ENCODE peak calls at places on chromosomes 16 and 17, in five cellular contexts. One of them, this sample, is unnamed.

GRCh38 chr16:65524997-65525396 is 403.1 kb upstream of the CDH11 start:
- DNase-seq in Daoy: peak; percentile 94
- DNase-seq in HT1080: peak; percentile 32
- DNase-seq in Right ventricle myocardium inferior: no peak
- DNase-seq in NCI-H510A treated with DMSO at 0.1 percent for 48 hours: no peak
- DNase-seq in this sample: no peak

GRCh38 chr17:46044286-46044928 is 45.4 kb downstream of the STH start:
- DNase-seq in Right ventricle myocardium inferior: no peak
- DNase-seq in Daoy: peak; percentile 69
- DNase-seq in NCI-H510A treated with DMSO at 0.1 percent for 48 hours: peak; percentile 78
- DNase-seq in HT1080: peak; percentile 84
- DNase-seq in this sample: peak; percentile 92

GRCh38 chr17:72618018-72618509 is 474.4 kb downstream of the SLC39A11 start:
- DNase-seq in HT1080: no peak
- DNase-seq in NCI-H510A treated with DMSO at 0.1 percent for 48 hours: peak; percentile 79
- DNase-seq in Daoy: no peak
- DNase-seq in Right ventricle myocardium inferior: no peak
- DNase-seq in this sample: peak; percentile 47

GRCh38 chr16:53094013-53094630 is 39.3 kb downstream of the CHD9 start:
- DNase-seq in HT1080: peak; percentile 24
- DNase-seq in Daoy: peak; percentile 66
- DNase-seq in NCI-H510A treated with DMSO at 0.1 percent for 48 hours: peak; percentile 72
- DNase-seq in Right ventricle myocardium inferior: peak; percentile 86
- DNase-seq in this sample: peak; percentile 33

GRCh38 chr17:41448506-41448905 is 7.7 kb upstream of the KRT38 start:
- DNase-seq in Right ventricle myocardium inferior: no peak
- DNase-seq in Daoy: no peak
- DNase-seq in HT1080: no peak
- DNase-seq in NCI-H510A treated with DMSO at 0.1 percent for 48 hours: no peak
- DNase-seq in this sample: no peak

GRCh38 chr17:81400939-81401726 is 5.9 kb downstream of the BAHCC1 start:
- DNase-seq in HT1080: no peak
- DNase-seq in Right ventricle myocardium inferior: no peak
- DNase-seq in Daoy: no peak
- DNase-seq in NCI-H510A treated with DMSO at 0.1 percent for 48 hours: no peak
- DNase-seq in this sample: no peak

GRCh38 chr17:38464251-38464722 is 36.0 kb downstream of the ARHGAP23 start:
- DNase-seq in NCI-H510A treated with DMSO at 0.1 percent for 48 hours: no peak
- DNase-seq in Right ventricle myocardium inferior: peak; percentile 83
- DNase-seq in Daoy: peak; percentile 19
- DNase-seq in HT1080: no peak
- DNase-seq in this sample: no peak

GRCh38 chr17:76452102-76452645 is 778 bp downstream of the UBE2O start:
- DNase-seq in HT1080: no peak
- DNase-seq in Right ventricle myocardium inferior: no peak
- DNase-seq in NCI-H510A treated with DMSO at 0.1 percent for 48 hours: no peak
- DNase-seq in Daoy: no peak
- DNase-seq in this sample: no peak

GRCh38 chr16:23207485-23207884 is 24.9 kb downstream of the SCNN1G start:
- DNase-seq in Right ventricle myocardium inferior: no peak
- DNase-seq in Daoy: no peak
- DNase-seq in NCI-H510A treated with DMSO at 0.1 percent for 48 hours: peak; percentile 98
- DNase-seq in HT1080: no peak
- DNase-seq in this sample: no peak

GRCh38 chr17:47695664-47696376 is 1.9 kb downstream of the TBKBP1 start:
- DNase-seq in Daoy: no peak
- DNase-seq in NCI-H510A treated with DMSO at 0.1 percent for 48 hours: no peak
- DNase-seq in Right ventricle myocardium inferior: peak; percentile 69
- DNase-seq in HT1080: no peak
- DNase-seq in this sample: no peak

GRCh38 chr16:3004781-3005284 is 7.9 kb upstream of the CLDN9 start:
- DNase-seq in Daoy: peak; percentile 55
- DNase-seq in Right ventricle myocardium inferior: no peak
- DNase-seq in NCI-H510A treated with DMSO at 0.1 percent for 48 hours: peak; percentile 23
- DNase-seq in HT1080: no peak
- DNase-seq in this sample: peak; percentile 79

GRCh38 chr16:48611329-48612137 is 1.6 kb upstream of the N4BP1 start:
- DNase-seq in Right ventricle myocardium inferior: peak; percentile 80
- DNase-seq in NCI-H510A treated with DMSO at 0.1 percent for 48 hours: peak; percentile 89
- DNase-seq in HT1080: no peak
- DNase-seq in Daoy: no peak
- DNase-seq in this sample: no peak

GRCh38 chr17:77601054-77601979 is 357.2 kb upstream of the TNRC6C start:
- DNase-seq in NCI-H510A treated with DMSO at 0.1 percent for 48 hours: no peak
- DNase-seq in Daoy: no peak
- DNase-seq in Right ventricle myocardium inferior: peak; percentile 79
- DNase-seq in HT1080: no peak
- DNase-seq in this sample: no peak

GRCh38 chr16:51140112-51140511 is 11.0 kb downstream of the SALL1 start:
- DNase-seq in HT1080: no peak
- DNase-seq in NCI-H510A treated with DMSO at 0.1 percent for 48 hours: no peak
- DNase-seq in Daoy: no peak
- DNase-seq in Right ventricle myocardium inferior: peak; percentile 28
- DNase-seq in this sample: no peak

GRCh38 chr17:42313773-42314566 is 25.7 kb downstream of the STAT5A start:
- DNase-seq in HT1080: no peak
- DNase-seq in Daoy: no peak
- DNase-seq in Right ventricle myocardium inferior: no peak
- DNase-seq in NCI-H510A treated with DMSO at 0.1 percent for 48 hours: no peak
- DNase-seq in this sample: no peak

GRCh38 chr17:77318021-77318420 is 177.3 kb downstream of the SEC14L1 start:
- DNase-seq in HT1080: no peak
- DNase-seq in NCI-H510A treated with DMSO at 0.1 percent for 48 hours: no peak
- DNase-seq in Right ventricle myocardium inferior: no peak
- DNase-seq in Daoy: no peak
- DNase-seq in this sample: no peak

GRCh38 chr17:75152523-75152922 is 1.8 kb downstream of the JPT1 start:
- DNase-seq in NCI-H510A treated with DMSO at 0.1 percent for 48 hours: no peak
- DNase-seq in Right ventricle myocardium inferior: no peak
- DNase-seq in HT1080: peak; percentile 26
- DNase-seq in Daoy: no peak
- DNase-seq in this sample: no peak

GRCh38 chr17:40830085-40830776 is 7.8 kb upstream of the KRT10 start:
- DNase-seq in HT1080: no peak
- DNase-seq in Daoy: no peak
- DNase-seq in Right ventricle myocardium inferior: no peak
- DNase-seq in NCI-H510A treated with DMSO at 0.1 percent for 48 hours: no peak
- DNase-seq in this sample: no peak

GRCh38 chr17:73834684-73835343 is 190.6 kb upstream of the SDK2 start:
- DNase-seq in Right ventricle myocardium inferior: no peak
- DNase-seq in HT1080: no peak
- DNase-seq in NCI-H510A treated with DMSO at 0.1 percent for 48 hours: no peak
- DNase-seq in Daoy: no peak
- DNase-seq in this sample: no peak

GRCh38 chr17:1553354-1554266 is 9.0 kb downstream of the PITPNA start:
- DNase-seq in NCI-H510A treated with DMSO at 0.1 percent for 48 hours: no peak
- DNase-seq in HT1080: no peak
- DNase-seq in Daoy: no peak
- DNase-seq in Right ventricle myocardium inferior: no peak
- DNase-seq in this sample: no peak

GRCh38 chr16:64455275-64455674 is 666.6 kb downstream of the CDH11 start:
- DNase-seq in NCI-H510A treated with DMSO at 0.1 percent for 48 hours: no peak
- DNase-seq in Daoy: peak; percentile 9
- DNase-seq in HT1080: peak; percentile 50
- DNase-seq in Right ventricle myocardium inferior: no peak
- DNase-seq in this sample: no peak

GRCh38 chr17:44122825-44123355 is 551 bp downstream of the HDAC5 start:
- DNase-seq in Daoy: no peak
- DNase-seq in NCI-H510A treated with DMSO at 0.1 percent for 48 hours: no peak
- DNase-seq in Right ventricle myocardium inferior: no peak
- DNase-seq in HT1080: no peak
- DNase-seq in this sample: no peak

GRCh38 chr17:71163121-71163812 is 957.6 kb upstream of the SOX9 start:
- DNase-seq in Right ventricle myocardium inferior: no peak
- DNase-seq in HT1080: peak; percentile 35
- DNase-seq in NCI-H510A treated with DMSO at 0.1 percent for 48 hours: peak; percentile 85
- DNase-seq in Daoy: peak; percentile 78
- DNase-seq in this sample: peak; percentile 88

GRCh38 chr17:49388692-49389513 is 25.8 kb downstream of the PHB1 start:
- DNase-seq in Right ventricle myocardium inferior: no peak
- DNase-seq in NCI-H510A treated with DMSO at 0.1 percent for 48 hours: no peak
- DNase-seq in Daoy: peak; percentile 23
- DNase-seq in HT1080: no peak
- DNase-seq in this sample: no peak

GRCh38 chr16:47069841-47070584 is 73.7 kb downstream of the NETO2 start:
- DNase-seq in NCI-H510A treated with DMSO at 0.1 percent for 48 hours: no peak
- DNase-seq in HT1080: no peak
- DNase-seq in Right ventricle myocardium inferior: no peak
- DNase-seq in Daoy: no peak
- DNase-seq in this sample: no peak

GRCh38 chr16:85829751-85830445 is 30.4 kb downstream of the COX4I1 start:
- DNase-seq in Right ventricle myocardium inferior: peak; percentile 71
- DNase-seq in Daoy: no peak
- DNase-seq in NCI-H510A treated with DMSO at 0.1 percent for 48 hours: no peak
- DNase-seq in HT1080: no peak
- DNase-seq in this sample: no peak